ENCODE peak calls at places on chromosomes 12 and 14, in seven cellular contexts. One of them, this sample, is unnamed.

GRCh38 chr14:102342238-102342637 is 20.5 kb downstream of the CINP start:
- DNase-seq in trophoblast cell: no peak
- DNase-seq in neuronal stem cell: no peak
- DNase-seq in mesendoderm: no peak
- DNase-seq in IMR-90: no peak
- DNase-seq in H1: no peak
- DNase-seq in mesenchymal stem cell: no peak
- DNase-seq in this sample: no peak

GRCh38 chr14:75015496-75015895 is 12.8 kb downstream of the EIF2B2 start:
- DNase-seq in trophoblast cell: no peak
- DNase-seq in neuronal stem cell: no peak
- DNase-seq in H1: no peak
- DNase-seq in IMR-90: no peak
- DNase-seq in mesendoderm: no peak
- DNase-seq in mesenchymal stem cell: no peak
- DNase-seq in this sample: no peak

GRCh38 chr12:20527396-20528154 is 159.2 kb downstream of the PDE3A start:
- DNase-seq in H1: no peak
- DNase-seq in mesenchymal stem cell: no peak
- DNase-seq in IMR-90: peak; percentile 90
- DNase-seq in neuronal stem cell: no peak
- DNase-seq in trophoblast cell: no peak
- DNase-seq in mesendoderm: no peak
- DNase-seq in this sample: no peak

GRCh38 chr14:90381011-90381790 is 15.6 kb upstream of the CALM1 start:
- DNase-seq in IMR-90: no peak
- DNase-seq in mesenchymal stem cell: peak; percentile 51
- DNase-seq in trophoblast cell: no peak
- DNase-seq in H1: no peak
- DNase-seq in neuronal stem cell: no peak
- DNase-seq in mesendoderm: no peak
- DNase-seq in this sample: no peak

GRCh38 chr12:53230971-53231858 is 794 bp downstream of the RARG start:
- DNase-seq in trophoblast cell: no peak
- DNase-seq in IMR-90: no peak
- DNase-seq in mesendoderm: no peak
- DNase-seq in neuronal stem cell: no peak
- DNase-seq in mesenchymal stem cell: no peak
- DNase-seq in H1: peak; percentile 56
- DNase-seq in this sample: peak; percentile 35

GRCh38 chr12:74646831-74647230 is 109.2 kb downstream of the ATXN7L3B start:
- DNase-seq in H1: no peak
- DNase-seq in mesenchymal stem cell: peak; percentile 5
- DNase-seq in IMR-90: no peak
- DNase-seq in neuronal stem cell: no peak
- DNase-seq in mesendoderm: peak; percentile 10
- DNase-seq in trophoblast cell: no peak
- DNase-seq in this sample: no peak

GRCh38 chr14:38839743-38840375 is 263.2 kb downstream of the SEC23A start:
- DNase-seq in neuronal stem cell: no peak
- DNase-seq in H1: no peak
- DNase-seq in IMR-90: no peak
- DNase-seq in mesenchymal stem cell: peak; percentile 14
- DNase-seq in trophoblast cell: peak; percentile 7
- DNase-seq in mesendoderm: no peak
- DNase-seq in this sample: no peak

GRCh38 chr12:110704750-110705149 is 15.8 kb upstream of the HVCN1 start:
- DNase-seq in IMR-90: no peak
- DNase-seq in mesendoderm: peak; percentile 64
- DNase-seq in neuronal stem cell: no peak
- DNase-seq in mesenchymal stem cell: no peak
- DNase-seq in trophoblast cell: peak; percentile 30
- DNase-seq in H1: no peak
- DNase-seq in this sample: peak; percentile 74

GRCh38 chr12:42421844-42422779 is 96.1 kb downstream of the PPHLN1 start:
- DNase-seq in neuronal stem cell: no peak
- DNase-seq in mesenchymal stem cell: peak; percentile 60
- DNase-seq in IMR-90: peak; percentile 90
- DNase-seq in trophoblast cell: no peak
- DNase-seq in H1: no peak
- DNase-seq in mesendoderm: no peak
- DNase-seq in this sample: no peak

GRCh38 chr12:27107976-27108375 is 25.6 kb upstream of the C12orf71 start:
- DNase-seq in mesendoderm: no peak
- DNase-seq in trophoblast cell: no peak
- DNase-seq in H1: no peak
- DNase-seq in neuronal stem cell: no peak
- DNase-seq in IMR-90: no peak
- DNase-seq in mesenchymal stem cell: no peak
- DNase-seq in this sample: no peak

GRCh38 chr14:81198651-81199050 is 22.1 kb downstream of the GTF2A1 start:
- DNase-seq in mesendoderm: no peak
- DNase-seq in trophoblast cell: no peak
- DNase-seq in IMR-90: no peak
- DNase-seq in H1: no peak
- DNase-seq in neuronal stem cell: no peak
- DNase-seq in mesenchymal stem cell: no peak
- DNase-seq in this sample: no peak

GRCh38 chr12:41402804-41403203 is 214.7 kb downstream of the PDZRN4 start:
- DNase-seq in mesenchymal stem cell: no peak
- DNase-seq in IMR-90: no peak
- DNase-seq in neuronal stem cell: no peak
- DNase-seq in H1: no peak
- DNase-seq in trophoblast cell: no peak
- DNase-seq in mesendoderm: no peak
- DNase-seq in this sample: no peak

GRCh38 chr12:66668311-66668710 is 10.6 kb downstream of the GRIP1 start:
- DNase-seq in H1: no peak
- DNase-seq in neuronal stem cell: no peak
- DNase-seq in trophoblast cell: no peak
- DNase-seq in IMR-90: no peak
- DNase-seq in mesenchymal stem cell: no peak
- DNase-seq in mesendoderm: peak; percentile 39
- DNase-seq in this sample: no peak

GRCh38 chr14:24282736-24283135 is 11.3 kb upstream of the RABGGTA start:
- DNase-seq in IMR-90: no peak
- DNase-seq in trophoblast cell: no peak
- DNase-seq in H1: no peak
- DNase-seq in neuronal stem cell: no peak
- DNase-seq in mesenchymal stem cell: no peak
- DNase-seq in mesendoderm: no peak
- DNase-seq in this sample: no peak

GRCh38 chr12:58920102-58920955 is at the start of gene LRIG3:
- DNase-seq in neuronal stem cell: peak; percentile 85
- DNase-seq in mesenchymal stem cell: peak; percentile 95
- DNase-seq in trophoblast cell: peak; percentile 50
- DNase-seq in mesendoderm: peak; percentile 92
- DNase-seq in H1: peak; percentile 83
- DNase-seq in IMR-90: peak; percentile 89
- DNase-seq in this sample: peak; percentile 85

GRCh38 chr12:102220736-102221135 is 23.1 kb upstream of the PMCH start:
- DNase-seq in H1: no peak
- DNase-seq in mesenchymal stem cell: no peak
- DNase-seq in mesendoderm: no peak
- DNase-seq in trophoblast cell: no peak
- DNase-seq in IMR-90: no peak
- DNase-seq in neuronal stem cell: no peak
- DNase-seq in this sample: no peak

GRCh38 chr12:85725991-85726390 is 110.2 kb downstream of the RASSF9 start:
- DNase-seq in mesendoderm: peak; percentile 37
- DNase-seq in H1: no peak
- DNase-seq in IMR-90: no peak
- DNase-seq in mesenchymal stem cell: no peak
- DNase-seq in neuronal stem cell: no peak
- DNase-seq in trophoblast cell: no peak
- DNase-seq in this sample: no peak

GRCh38 chr14:64463873-64464272 is 1.4 kb upstream of the AKAP5 start:
- DNase-seq in IMR-90: no peak
- DNase-seq in trophoblast cell: no peak
- DNase-seq in H1: no peak
- DNase-seq in mesendoderm: no peak
- DNase-seq in neuronal stem cell: no peak
- DNase-seq in mesenchymal stem cell: no peak
- DNase-seq in this sample: no peak

GRCh38 chr14:26138764-26139445 is 458.9 kb downstream of the NOVA1 start:
- DNase-seq in mesendoderm: no peak
- DNase-seq in neuronal stem cell: peak; percentile 20
- DNase-seq in IMR-90: no peak
- DNase-seq in H1: no peak
- DNase-seq in trophoblast cell: no peak
- DNase-seq in mesenchymal stem cell: peak; percentile 16
- DNase-seq in this sample: no peak

GRCh38 chr12:19153396-19153795 is 23.9 kb downstream of the PLEKHA5 start:
- DNase-seq in H1: no peak
- DNase-seq in mesendoderm: no peak
- DNase-seq in trophoblast cell: no peak
- DNase-seq in mesenchymal stem cell: no peak
- DNase-seq in neuronal stem cell: no peak
- DNase-seq in IMR-90: no peak
- DNase-seq in this sample: no peak
- H2AK5ac ChIP-seq in H1: no peak overlapping the region
- H2AK5ac ChIP-seq in mesendoderm: no peak overlapping the region
- H2AK5ac ChIP-seq in trophoblast cell: no peak overlapping the region
- H2AK5ac ChIP-seq in mesenchymal stem cell: no peak overlapping the region
- H2AK5ac ChIP-seq in neuronal stem cell: no peak overlapping the region
- H2AK5ac ChIP-seq in IMR-90: peak overlapping the region; percentile 80
- H2AK5ac ChIP-seq in this sample: no peak overlapping the region

DNA sequence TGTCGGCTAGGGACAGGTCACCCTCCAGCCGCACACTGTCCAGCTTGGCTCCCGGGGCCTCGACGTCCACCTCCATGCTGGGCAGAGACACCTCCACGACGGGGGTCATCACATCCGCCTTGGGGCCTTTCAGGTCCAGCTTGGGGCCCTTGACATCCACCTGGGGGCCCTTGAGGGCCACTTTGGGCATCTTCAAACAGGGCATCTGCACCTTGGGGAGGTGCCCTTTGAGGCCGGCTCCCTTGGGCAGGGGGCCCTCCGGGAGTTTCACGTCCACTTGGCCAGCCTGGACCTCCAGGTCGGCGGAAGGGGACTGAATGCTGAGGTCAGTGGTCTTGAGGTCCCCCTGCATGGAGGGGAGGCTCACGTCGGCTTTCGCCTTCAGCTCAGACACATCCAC is 17.9 kb downstream of the PLD4 start:
- DNase-seq in mesenchymal stem cell: no peak
- DNase-seq in H1: no peak
- DNase-seq in trophoblast cell: no peak
- DNase-seq in mesendoderm: no peak
- DNase-seq in neuronal stem cell: no peak
- DNase-seq in IMR-90: no peak
- DNase-seq in this sample: no peak
- H2AK5ac ChIP-seq in mesenchymal stem cell: no peak overlapping the region
- H2AK5ac ChIP-seq in H1: no peak overlapping the region
- H2AK5ac ChIP-seq in trophoblast cell: no peak overlapping the region
- H2AK5ac ChIP-seq in mesendoderm: no peak overlapping the region
- H2AK5ac ChIP-seq in neuronal stem cell: no peak overlapping the region
- H2AK5ac ChIP-seq in IMR-90: no peak overlapping the region
- H2AK5ac ChIP-seq in this sample: no peak overlapping the region

DNA sequence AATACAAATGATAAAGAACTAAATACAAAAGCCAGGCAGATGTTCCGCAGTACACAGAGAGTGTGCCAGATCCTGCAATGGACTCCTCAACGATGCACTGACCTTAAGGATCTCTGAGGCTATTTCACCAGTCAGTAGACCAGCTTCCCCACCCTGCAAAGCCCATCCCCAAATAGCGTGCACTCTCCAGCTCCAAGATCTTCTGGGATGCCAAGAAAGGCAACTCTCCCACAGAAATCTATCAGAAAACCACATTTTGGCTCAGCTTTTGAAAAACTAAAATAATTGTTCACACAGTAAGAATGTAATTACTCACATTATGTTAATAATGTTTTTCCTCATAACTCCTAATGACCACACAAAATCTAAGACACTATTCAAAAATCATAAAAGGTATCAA is 90.4 kb downstream of the PPP2R5E start:
- DNase-seq in IMR-90: no peak
- DNase-seq in H1: no peak
- DNase-seq in mesendoderm: no peak
- DNase-seq in trophoblast cell: no peak
- DNase-seq in neuronal stem cell: no peak
- DNase-seq in mesenchymal stem cell: no peak
- DNase-seq in this sample: no peak
- H2AK5ac ChIP-seq in IMR-90: no peak overlapping the region
- H2AK5ac ChIP-seq in H1: no peak overlapping the region
- H2AK5ac ChIP-seq in mesendoderm: no peak overlapping the region
- H2AK5ac ChIP-seq in trophoblast cell: no peak overlapping the region
- H2AK5ac ChIP-seq in neuronal stem cell: no peak overlapping the region
- H2AK5ac ChIP-seq in mesenchymal stem cell: no peak overlapping the region
- H2AK5ac ChIP-seq in this sample: no peak overlapping the region

GRCh38 chr12:104628338-104629135 is 171.8 kb downstream of the CHST11 start:
- DNase-seq in neuronal stem cell: no peak
- DNase-seq in mesendoderm: no peak
- DNase-seq in H1: no peak
- DNase-seq in trophoblast cell: no peak
- DNase-seq in mesenchymal stem cell: no peak
- DNase-seq in IMR-90: no peak
- DNase-seq in this sample: no peak

GRCh38 chr12:104630230-104630670 is 173.5 kb downstream of the CHST11 start:
- DNase-seq in mesendoderm: no peak
- DNase-seq in mesenchymal stem cell: no peak
- DNase-seq in IMR-90: no peak
- DNase-seq in neuronal stem cell: no peak
- DNase-seq in H1: no peak
- DNase-seq in trophoblast cell: no peak
- DNase-seq in this sample: no peak

GRCh38 chr12:104626069-104626690 is 169.4 kb downstream of the CHST11 start:
- DNase-seq in mesendoderm: no peak
- DNase-seq in mesenchymal stem cell: no peak
- DNase-seq in IMR-90: no peak
- DNase-seq in H1: no peak
- DNase-seq in trophoblast cell: no peak
- DNase-seq in neuronal stem cell: no peak
- DNase-seq in this sample: no peak

GRCh38 chr12:104627975-104628322 is 171.2 kb downstream of the CHST11 start:
- DNase-seq in IMR-90: no peak
- DNase-seq in neuronal stem cell: no peak
- DNase-seq in mesendoderm: no peak
- DNase-seq in trophoblast cell: no peak
- DNase-seq in H1: no peak
- DNase-seq in mesenchymal stem cell: no peak
- DNase-seq in this sample: no peak

DNA sequence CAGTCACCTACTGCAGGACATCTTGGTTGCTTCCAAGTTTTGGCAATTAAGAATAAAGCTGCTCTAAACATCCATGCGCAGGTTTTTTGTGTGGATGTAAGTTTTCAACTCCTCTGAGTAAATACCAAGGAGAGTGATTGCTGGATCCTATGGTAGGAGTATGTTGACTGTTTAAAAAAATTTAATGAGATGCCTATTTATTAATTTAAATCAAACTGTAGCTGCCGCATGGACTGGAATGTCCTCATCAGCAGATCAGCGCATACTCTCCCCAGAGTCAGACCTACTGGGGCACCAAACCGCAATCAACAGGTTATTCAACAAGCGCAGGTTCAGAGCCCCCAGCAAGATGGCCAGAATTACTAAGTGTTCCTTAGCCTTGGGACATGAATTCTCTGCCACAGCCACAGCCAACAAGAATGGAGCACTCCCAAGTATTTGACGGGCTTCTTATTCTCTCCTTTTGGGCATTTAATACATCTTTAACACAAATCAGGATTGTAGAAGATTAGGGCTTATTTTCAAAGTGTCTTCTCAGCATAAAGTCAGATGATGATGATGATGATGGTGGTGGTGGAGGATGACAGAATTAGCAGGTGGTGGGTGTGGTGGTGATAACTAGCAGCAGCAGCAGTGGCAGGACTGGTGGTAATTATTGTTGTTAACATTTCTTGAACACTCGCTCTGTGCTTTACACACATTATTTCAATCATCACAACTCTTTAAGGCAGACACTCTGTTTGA is 170.7 kb downstream of the CHST11 start:
- DNase-seq in H1: no peak
- DNase-seq in neuronal stem cell: no peak
- DNase-seq in mesenchymal stem cell: no peak
- DNase-seq in mesendoderm: no peak
- DNase-seq in IMR-90: no peak
- DNase-seq in trophoblast cell: no peak
- DNase-seq in this sample: no peak
- H2AK5ac ChIP-seq in H1: no peak overlapping the region
- H2AK5ac ChIP-seq in neuronal stem cell: no peak overlapping the region
- H2AK5ac ChIP-seq in mesenchymal stem cell: no peak overlapping the region
- H2AK5ac ChIP-seq in mesendoderm: no peak overlapping the region
- H2AK5ac ChIP-seq in IMR-90: no peak overlapping the region
- H2AK5ac ChIP-seq in trophoblast cell: no peak overlapping the region
- H2AK5ac ChIP-seq in this sample: no peak overlapping the region

This sample was measured in H9.